ENCODE peak calls at places on chromosomes 16 and 17, in eight cellular contexts. E is CD4-positive, alpha-beta T cell; G is Caco-2; K is stomach; Q is BE2C; U is BJ; D is fibroblast of mammary gland; X is psoas muscle. P is an unnamed sample.

GRCh38 chr17:16977932-16978331 is 6.0 kb upstream of the TNFRSF13B start:
- DNase-seq in Q (no peak), U (peak), D (no peak), X (no peak), E (no peak), K (no peak), G (no peak), P (no peak)

GRCh38 chr17:17168401-17168800 is 37.7 kb downstream of the PLD6 start:
- DNase-seq in Q (no peak), D (no peak), E (no peak), K (no peak), U (no peak), G (no peak), X (no peak), P (no peak)

GRCh38 chr16:19396555-19397011 is 21.1 kb upstream of the TMC5 start:
- DNase-seq in Q (no peak), E (no peak), G (no peak), X (no peak), K (peak), D (no peak), U (no peak), P (no peak)

GRCh38 chr17:19316756-19317358 is 45.7 kb downstream of the B9D1 start:
- DNase-seq in D (no peak), U (no peak), X (no peak), G (no peak), Q (no peak), K (no peak), E (no peak), P (no peak)

GRCh38 chr17:77475012-77475976 is 334.5 kb downstream of the SEC14L1 start:
- DNase-seq in G (no peak), Q (no peak), K (no peak), E (peak), D (peak), U (peak), X (no peak), P (no peak)

GRCh38 chr16:65119905-65120341 is 1.9 kb downstream of the CDH11 start:
- DNase-seq in D (peak), X (no peak), K (no peak), U (peak), E (no peak), Q (no peak), G (no peak), P (no peak)

GRCh38 chr16:72182976-72183375 is 11.0 kb upstream of the PMFBP1 start:
- DNase-seq in D (no peak), X (no peak), E (no peak), G (no peak), Q (no peak), U (no peak), K (no peak), P (no peak)

GRCh38 chr17:75994802-75995350 is 5.8 kb upstream of the CDK3 start:
- DNase-seq in E (no peak), G (no peak), U (no peak), Q (no peak), K (no peak), X (no peak), D (no peak), P (no peak)

GRCh38 chr16:89437991-89438390 is 52.4 kb downstream of the ANKRD11 start:
- DNase-seq in X (no peak), U (no peak), G (no peak), K (no peak), D (no peak), Q (no peak), E (no peak), P (no peak)

GRCh38 chr16:13453938-13454553 is 465.9 kb upstream of the ERCC4 start:
- DNase-seq in K (peak), E (no peak), U (no peak), Q (peak), G (no peak), X (no peak), D (peak), P (peak)

GRCh38 chr16:85910854-85911247 is 11.9 kb downstream of the IRF8 start:
- DNase-seq in K (no peak), Q (no peak), U (no peak), G (no peak), X (no peak), E (no peak), D (no peak), P (no peak)

GRCh38 chr17:31549121-31549524 is 157.6 kb downstream of the RAB11FIP4 start:
- DNase-seq in K (no peak), Q (peak), G (no peak), X (no peak), E (no peak), U (no peak), D (peak), P (no peak)

GRCh38 chr17:38970128-38970527 is 2.9 kb upstream of the FBXO47 start:
- DNase-seq in E (no peak), K (no peak), D (no peak), Q (no peak), G (no peak), U (no peak), X (no peak), P (no peak)

GRCh38 chr16:81633147-81633619 is 145.9 kb upstream of the PLCG2 start:
- DNase-seq in E (no peak), Q (no peak), D (no peak), U (no peak), X (no peak), G (peak), K (no peak), P (no peak)

GRCh38 chr17:16929281-16929680 is 42.6 kb downstream of the TNFRSF13B start:
- DNase-seq in E (no peak), Q (no peak), G (peak), K (no peak), D (no peak), U (no peak), X (no peak), P (no peak)

GRCh38 chr16:88923926-88924833 is 52.8 kb downstream of the CBFA2T3 start:
- DNase-seq in G (no peak), U (no peak), K (no peak), Q (no peak), E (no peak), X (no peak), D (no peak), P (no peak)

GRCh38 chr17:14604920-14605599 is 304.2 kb downstream of the HS3ST3B1 start:
- DNase-seq in Q (no peak), E (no peak), G (no peak), X (no peak), K (no peak), D (no peak), U (no peak), P (no peak)

GRCh38 chr17:32111141-32111771 is 31.0 kb upstream of the RHOT1 start:
- DNase-seq in U (no peak), G (no peak), K (peak), D (peak), E (peak), X (peak), Q (peak), P (no peak)

GRCh38 chr17:55582910-55583309 is 71.7 kb upstream of the SMIM36 start:
- DNase-seq in E (no peak), X (no peak), K (no peak), D (no peak), U (no peak), G (no peak), Q (no peak), P (no peak)

GRCh38 chr16:58332997-58333700 is 38.3 kb upstream of the PRSS54 start:
- DNase-seq in Q (no peak), E (no peak), U (no peak), G (no peak), K (no peak), D (no peak), X (no peak), P (no peak)

GRCh38 chr16:82037251-82037650 is 2.2 kb downstream of the HSD17B2 start:
- DNase-seq in K (no peak), D (no peak), U (no peak), G (no peak), E (no peak), Q (no peak), X (no peak), P (no peak)

GRCh38 chr17:41178341-41178740 is 320 bp upstream of the KRTAP4-2 start:
- DNase-seq in E (no peak), K (no peak), Q (no peak), D (peak), G (no peak), U (no peak), X (no peak), P (no peak)

GRCh38 chr16:57240872-57241271 is 4.2 kb upstream of the ARL2BP start:
- DNase-seq in U (no peak), D (no peak), K (no peak), Q (no peak), G (no peak), X (no peak), E (no peak), P (no peak)

GRCh38 chr17:2959371-2960130 is 103.9 kb downstream of the OR1D5 start:
- DNase-seq in Q (no peak), K (peak), E (no peak), D (no peak), G (no peak), U (no peak), X (no peak), P (no peak)

GRCh38 chr16:84194470-84195200 is 3.7 kb downstream of the ADAD2 start:
- DNase-seq in D (no peak), U (no peak), E (peak), K (no peak), Q (no peak), X (no peak), G (peak), P (no peak)

GRCh38 chr16:629289-630023 is 1.3 kb upstream of the WFIKKN1 start:
- DNase-seq in E (no peak), Q (peak), X (peak), K (no peak), G (peak), U (no peak), D (no peak), P (peak)

GRCh38 chr16:11586856-11587642 is at the start of gene LITAF:
- DNase-seq in Q (peak), K (peak), D (no peak), E (peak), X (peak), G (peak), U (no peak), P (peak)

DNA sequence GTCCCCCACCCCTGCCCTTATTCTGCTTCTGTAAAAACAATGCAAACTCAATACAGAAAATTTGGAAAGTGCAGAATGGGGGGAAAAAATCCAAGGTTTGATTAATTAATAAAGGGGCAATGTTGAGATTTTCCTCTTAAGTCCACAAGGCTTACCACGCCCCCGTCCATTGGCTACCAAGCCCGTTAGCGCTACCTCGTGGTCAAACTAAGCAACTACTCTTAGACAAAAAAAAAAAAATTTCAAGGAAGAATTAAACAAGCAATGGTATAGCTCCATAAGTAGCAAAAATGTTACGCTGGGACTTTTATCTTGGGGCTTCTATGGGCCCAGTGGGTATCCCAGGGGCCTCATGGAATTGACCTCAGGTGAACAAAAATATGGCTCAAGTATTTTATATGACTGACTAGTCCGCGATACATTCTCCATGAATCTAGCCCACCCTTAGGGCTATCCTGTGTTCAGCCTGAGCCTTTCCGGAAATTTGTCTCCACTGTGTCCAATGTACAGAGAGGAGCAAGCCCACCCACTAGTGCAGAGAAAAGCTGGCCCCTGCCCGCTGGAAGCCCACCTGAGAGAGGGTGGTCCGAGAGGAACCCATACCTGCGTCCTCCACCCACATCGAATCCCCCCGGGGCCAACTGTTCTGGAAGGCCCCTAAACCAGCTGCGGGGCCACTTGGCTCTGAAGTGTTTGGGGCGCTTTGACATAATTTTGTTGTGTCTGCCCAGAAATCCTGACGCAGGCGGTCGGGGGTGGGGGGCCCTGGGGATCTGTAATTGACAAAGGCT is 19.1 kb upstream of the TEX2 start:
- DNase-seq in K (peak), X (peak), U (no peak), D (peak), G (peak), Q (peak), E (peak), P (peak)
- TF ChIP-seq CTCF in K (peak), X (peak), U (peak), D (peak), G (peak), Q (peak), E (peak), P (peak)

GRCh38 chr16:24995469-24995868 is 19.7 kb downstream of the ARHGAP17 start:
- DNase-seq in U (no peak), D (no peak), G (no peak), E (no peak), K (no peak), X (no peak), Q (no peak), P (no peak)
- TF ChIP-seq CTCF in U (no peak), D (no peak), G (peak), E (no peak), K (no peak), X (no peak), Q (peak), P (peak)

GRCh38 chr16:54817432-54817831 is 113.2 kb upstream of the IRX5 start:
- DNase-seq in U (no peak), D (peak), E (no peak), K (peak), Q (no peak), X (no peak), G (no peak), P (no peak)
- TF ChIP-seq CTCF in U (peak), D (peak), E (no peak), K (peak), Q (peak), X (peak), G (peak), P (peak)

DNA sequence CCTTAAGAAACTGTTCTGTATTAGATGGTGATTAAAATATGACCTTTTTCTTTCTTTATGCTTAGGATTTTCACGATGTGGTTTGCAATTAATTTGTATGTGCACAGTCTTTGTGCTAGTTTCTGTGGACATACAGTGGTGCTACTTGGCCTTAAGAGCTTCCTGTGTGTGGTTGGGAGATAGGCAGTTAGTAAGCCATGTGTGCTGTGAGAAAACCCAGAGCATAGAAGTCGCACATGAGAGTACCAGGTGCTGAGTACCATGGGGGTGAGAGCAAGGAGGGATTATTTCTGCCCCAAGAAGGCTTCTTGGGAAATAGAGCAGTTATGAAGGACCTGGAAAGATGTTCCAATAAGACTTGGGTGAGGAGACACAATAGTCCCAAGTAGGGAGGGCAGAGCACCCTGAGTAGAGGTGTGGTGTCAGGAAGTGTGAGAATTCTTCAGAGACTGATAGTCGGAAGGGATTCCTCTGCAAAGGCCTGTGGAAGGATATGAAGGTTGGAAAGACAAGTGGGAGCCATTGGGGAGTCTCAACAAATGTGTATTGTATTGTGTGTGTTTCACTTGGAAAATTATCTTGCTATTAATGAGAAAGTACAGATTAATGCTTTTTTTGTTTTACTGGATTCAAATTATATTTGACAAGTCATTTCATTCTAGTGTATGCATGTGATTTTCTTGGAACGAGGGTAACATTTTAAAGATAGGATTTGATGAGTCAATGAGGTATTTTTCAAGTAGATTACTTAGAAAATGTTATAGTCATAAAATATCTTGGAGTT is 240.0 kb downstream of the PRKCA start:
- DNase-seq in E (no peak), U (no peak), G (no peak), K (no peak), Q (no peak), D (peak), X (no peak), P (no peak)
- TF ChIP-seq CTCF in E (no peak), U (no peak), G (no peak), K (no peak), Q (no peak), D (no peak), X (no peak), P (no peak)

DNA sequence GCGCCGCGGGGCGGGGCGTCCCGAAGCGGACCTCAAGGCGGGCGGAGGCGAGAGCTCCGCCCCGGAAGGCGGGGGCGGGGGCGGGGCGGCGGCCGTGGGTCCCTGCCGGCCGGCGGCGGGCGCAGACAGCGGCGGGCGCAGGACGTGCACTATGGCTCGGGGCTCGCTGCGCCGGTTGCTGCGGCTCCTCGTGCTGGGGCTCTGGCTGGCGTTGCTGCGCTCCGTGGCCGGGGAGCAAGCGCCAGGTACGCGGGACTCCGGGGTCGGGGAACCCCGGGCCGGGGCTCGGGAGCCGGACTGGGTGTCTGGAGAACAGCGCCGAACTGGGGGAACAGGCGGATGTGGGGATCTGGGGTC is at the start of gene TNFRSF12A:
- DNase-seq in K (peak), X (peak), U (no peak), Q (peak), G (peak), D (peak), E (peak), P (peak)
- TF ChIP-seq CTCF in K (no peak), X (no peak), U (peak), Q (no peak), G (no peak), D (no peak), E (no peak), P (no peak)

GRCh38 chr16:23505180-23505665 is 5.1 kb downstream of the GGA2 start:
- DNase-seq in U (no peak), Q (no peak), D (no peak), X (no peak), G (no peak), E (no peak), K (no peak), P (no peak)

GRCh38 chr16:23504076-23504452 is 6.2 kb downstream of the GGA2 start:
- DNase-seq in X (peak), K (no peak), Q (no peak), G (no peak), E (no peak), U (peak), D (peak), P (no peak)

GRCh38 chr16:23504453-23505179 is 5.7 kb downstream of the GGA2 start:
- DNase-seq in K (peak), X (peak), D (peak), Q (no peak), U (peak), G (peak), E (peak), P (no peak)

GRCh38 chr16:23506606-23506994 is 3.7 kb downstream of the GGA2 start:
- DNase-seq in U (no peak), G (no peak), E (no peak), X (no peak), K (no peak), D (no peak), Q (no peak), P (no peak)

DNA sequence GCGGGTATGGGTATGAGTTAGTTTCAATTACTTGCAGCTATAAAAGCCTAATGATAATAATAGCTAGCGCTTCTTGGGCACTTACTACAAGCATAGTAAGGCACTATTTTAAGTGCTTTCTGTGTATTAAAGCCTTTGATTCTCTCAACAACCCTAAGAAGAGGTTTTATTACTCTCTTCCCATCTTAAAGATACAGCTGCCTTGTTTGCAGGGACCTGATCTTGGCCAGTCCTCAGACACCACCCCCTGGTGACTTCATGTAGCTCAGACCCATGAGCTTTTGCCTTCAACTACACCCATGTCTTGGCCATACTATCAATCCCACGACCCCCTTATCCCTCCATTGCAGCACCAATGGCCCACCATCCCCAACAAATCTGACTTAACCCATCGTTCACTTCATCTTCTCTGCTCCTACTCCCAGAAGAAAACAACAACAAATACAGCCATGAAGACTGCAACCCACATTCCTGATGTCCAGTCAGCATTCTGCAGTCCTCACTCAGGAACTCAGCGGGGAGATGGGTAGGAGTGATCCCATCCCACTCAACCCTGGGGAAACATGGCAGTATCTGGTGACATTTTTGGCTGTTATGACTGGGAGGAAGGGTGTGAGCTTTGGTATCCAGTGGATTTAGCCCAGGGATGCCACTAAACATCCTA is 4.2 kb downstream of the GGA2 start:
- DNase-seq in E (no peak), Q (no peak), D (no peak), K (no peak), G (no peak), U (no peak), X (no peak), P (no peak)
- TF ChIP-seq CTCF in E (no peak), Q (no peak), D (no peak), K (no peak), G (no peak), U (no peak), X (no peak), P (no peak)